ENCODE peak calls at places on chromosomes 1 and 21, in seven cellular contexts. R is GM04503, X is omental fat pad, P is ACHN, V is fibroblast of lung, M is WTC11, N is activated T-helper 1 cell treated with Interleukin-2 at 50 U/mL for 16 hours. Z is an unnamed sample.

GRCh38 chr1:151289991-151290708 is 8.1 kb downstream of the ZNF687 start:
- DNase-seq in X (no peak), V (no peak), N (no peak), R (no peak), M (no peak), P (no peak), Z (no peak)

GRCh38 chr21:46035809-46036695 is 54.5 kb downstream of the COL6A1 start:
- DNase-seq in N (no peak), X (no peak), P (no peak), V (peak), M (no peak), R (peak), Z (peak)

GRCh38 chr1:6905790-6906189 is 120.5 kb downstream of the CAMTA1 start:
- DNase-seq in X (no peak), N (no peak), V (no peak), R (no peak), P (no peak), M (no peak), Z (no peak)

GRCh38 chr1:64962447-64962846 is 3.9 kb downstream of the JAK1 start:
- DNase-seq in V (no peak), M (no peak), N (peak), R (no peak), P (peak), X (no peak), Z (no peak)

GRCh38 chr1:41716188-41717130 is 202.3 kb downstream of the HIVEP3 start:
- DNase-seq in V (peak), R (no peak), M (no peak), X (no peak), P (no peak), N (no peak), Z (no peak)

GRCh38 chr1:221743416-221744208 is 1.7 kb upstream of the DUSP10 start:
- DNase-seq in M (no peak), V (no peak), P (no peak), R (no peak), N (no peak), X (no peak), Z (no peak)

GRCh38 chr1:87904668-87905067 is 576.0 kb downstream of the LMO4 start:
- DNase-seq in N (no peak), R (no peak), P (no peak), X (no peak), M (no peak), V (no peak), Z (no peak)

GRCh38 chr1:186915555-186915954 is 86.8 kb downstream of the PLA2G4A start:
- DNase-seq in N (no peak), P (no peak), X (no peak), R (no peak), M (no peak), V (no peak), Z (no peak)

GRCh38 chr1:153122831-153123421 is 9.6 kb upstream of the SPRR2F start:
- DNase-seq in X (no peak), V (no peak), R (no peak), M (peak), N (no peak), P (no peak), Z (no peak)

GRCh38 chr1:119115301-119115700 is 25.2 kb downstream of the WARS2 start:
- DNase-seq in R (no peak), V (no peak), X (no peak), P (no peak), M (no peak), N (no peak), Z (no peak)

GRCh38 chr1:113282897-113283285 is 107.4 kb upstream of the MAGI3 start:
- DNase-seq in M (no peak), R (no peak), V (no peak), N (no peak), X (no peak), P (no peak), Z (no peak)

GRCh38 chr1:245043617-245043952 is 111.2 kb upstream of the KIF26B start:
- DNase-seq in R (no peak), X (no peak), M (no peak), P (no peak), N (no peak), V (no peak), Z (no peak)

GRCh38 chr1:158898722-158899121 is 32.6 kb upstream of the PYHIN1 start:
- DNase-seq in V (no peak), N (no peak), P (no peak), M (no peak), X (no peak), R (no peak), Z (no peak)

GRCh38 chr1:55050283-55050682 is 10.9 kb downstream of the PCSK9 start:
- DNase-seq in M (no peak), X (no peak), V (peak), N (no peak), P (no peak), R (no peak), Z (no peak)

Z was measured in mucosa of gallbladder.